ENCODE peak calls at places on chromosomes 4 and X, in nine cellular contexts. B is stomach, S is osteoblast, K is cardiac muscle cell, R is GM06990, W is endothelial cell, Y is fibroblast of pulmonary artery, G is heart right ventricle, H is suprapubic skin. Q is an unnamed sample.

GRCh38 chr4:733631-733980 is 28.0 kb downstream of the PCGF3 start:
- DNase-seq in K (no peak), B (no peak), H (no peak), R (no peak), Y (no peak), G (no peak), W (no peak), S (no peak), Q (peak; percentile 4)

GRCh38 chr4:185566972-185567749 is 31.9 kb upstream of the PDLIM3 start:
- DNase-seq in W (no peak), R (no peak), H (no peak), G (peak; percentile 85), Y (peak; percentile 98), K (peak; percentile 96), B (no peak), S (peak; percentile 69), Q (no peak)

GRCh38 chr4:148740701-148741100 is 298.5 kb upstream of the NR3C2 start:
- DNase-seq in H (no peak), G (no peak), Y (no peak), B (no peak), K (no peak), W (no peak), S (no peak), R (no peak), Q (no peak)

GRCh38 chr4:10115657-10116624 is 658 bp downstream of the WDR1 start:
- DNase-seq in H (peak; percentile 85), B (peak; percentile 75), K (peak; percentile 48), Y (no peak), W (peak; percentile 36), R (peak; percentile 79), G (no peak), S (peak; percentile 90), Q (peak; percentile 56)

GRCh38 chrX:71533850-71534515 is 1.1 kb downstream of the OGT start:
- DNase-seq in S (no peak), B (peak; percentile 34), Y (peak; percentile 54), K (peak; percentile 63), H (peak; percentile 75), R (peak; percentile 57), W (peak; percentile 35), G (peak; percentile 46), Q (peak; percentile 41)

GRCh38 chr4:187416236-187416635 is 579.3 kb upstream of the ZFP42 start:
- DNase-seq in W (no peak), K (no peak), B (no peak), R (no peak), G (no peak), S (no peak), Y (no peak), H (no peak), Q (no peak)

GRCh38 chr4:139450586-139450985 is 3.3 kb upstream of the RAB33B start:
- DNase-seq in S (no peak), K (no peak), Y (no peak), H (no peak), G (no peak), B (no peak), R (no peak), W (no peak), Q (no peak)

GRCh38 chr4:76764251-76764650 is 133.7 kb downstream of the SOWAHB start:
- DNase-seq in R (no peak), W (no peak), B (no peak), Y (peak; percentile 79), H (no peak), S (no peak), K (peak; percentile 78), G (no peak), Q (no peak)

GRCh38 chrX:134929813-134930212 is 61.0 kb upstream of the SMIM10 start:
- DNase-seq in W (no peak), B (no peak), K (no peak), G (no peak), H (no peak), Y (no peak), S (no peak), R (no peak), Q (no peak)

GRCh38 chrX:100658936-100659335 is 14.9 kb downstream of the SRPX2 start:
- DNase-seq in R (no peak), W (no peak), H (no peak), Y (peak; percentile 27), K (no peak), S (peak; percentile 56), B (no peak), G (no peak), Q (no peak)

GRCh38 chrX:153595387-153595786 is 3.6 kb downstream of the CCNQ start:
- DNase-seq in K (no peak), G (no peak), Y (no peak), S (peak; percentile 86), H (no peak), B (no peak), R (no peak), W (no peak), Q (no peak)

GRCh38 chr4:187668683-187669082 is 326.9 kb upstream of the ZFP42 start:
- DNase-seq in Y (no peak), G (no peak), H (no peak), R (no peak), K (no peak), S (peak; percentile 90), B (no peak), W (no peak), Q (no peak)

GRCh38 chr4:78363031-78363430 is 188.5 kb upstream of the ANXA3 start:
- DNase-seq in Y (no peak), S (no peak), G (no peak), W (no peak), B (no peak), R (no peak), K (peak; percentile 13), H (no peak), Q (no peak)
- TF ChIP-seq CTCF in Y (no peak), S (no peak), G (no peak), W (no peak), B (no peak), R (no peak), K (no peak), H (no peak), Q (no peak)

DNA sequence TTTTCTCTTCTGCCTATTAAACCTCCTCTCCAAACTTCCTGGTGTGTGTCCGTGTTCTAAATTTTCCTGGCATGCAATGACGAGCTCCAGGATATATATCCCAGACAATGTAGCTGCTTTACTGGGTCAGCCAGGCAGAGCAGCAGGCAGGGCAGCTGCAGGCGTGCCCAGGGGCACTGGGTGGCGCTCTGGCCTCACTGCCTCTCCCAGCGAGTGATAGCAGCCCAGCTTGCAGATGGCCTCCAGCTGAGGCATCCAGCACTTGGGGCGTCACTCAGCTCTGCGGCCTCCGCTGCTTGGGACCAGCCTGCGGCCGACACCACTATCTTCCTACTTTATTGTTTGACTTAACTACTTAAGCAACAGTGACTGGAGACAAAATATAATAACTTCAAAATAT is 23.0 kb upstream of the UBA6 start:
- DNase-seq in Y (no peak), S (peak; percentile 26), R (no peak), G (no peak), H (no peak), B (no peak), K (no peak), W (no peak), Q (peak; percentile 36)
- TF ChIP-seq CTCF in Y (no peak), S (no peak), R (no peak), G (no peak), H (no peak), B (no peak), K (peak; percentile 20), W (no peak), Q (no peak)

DNA sequence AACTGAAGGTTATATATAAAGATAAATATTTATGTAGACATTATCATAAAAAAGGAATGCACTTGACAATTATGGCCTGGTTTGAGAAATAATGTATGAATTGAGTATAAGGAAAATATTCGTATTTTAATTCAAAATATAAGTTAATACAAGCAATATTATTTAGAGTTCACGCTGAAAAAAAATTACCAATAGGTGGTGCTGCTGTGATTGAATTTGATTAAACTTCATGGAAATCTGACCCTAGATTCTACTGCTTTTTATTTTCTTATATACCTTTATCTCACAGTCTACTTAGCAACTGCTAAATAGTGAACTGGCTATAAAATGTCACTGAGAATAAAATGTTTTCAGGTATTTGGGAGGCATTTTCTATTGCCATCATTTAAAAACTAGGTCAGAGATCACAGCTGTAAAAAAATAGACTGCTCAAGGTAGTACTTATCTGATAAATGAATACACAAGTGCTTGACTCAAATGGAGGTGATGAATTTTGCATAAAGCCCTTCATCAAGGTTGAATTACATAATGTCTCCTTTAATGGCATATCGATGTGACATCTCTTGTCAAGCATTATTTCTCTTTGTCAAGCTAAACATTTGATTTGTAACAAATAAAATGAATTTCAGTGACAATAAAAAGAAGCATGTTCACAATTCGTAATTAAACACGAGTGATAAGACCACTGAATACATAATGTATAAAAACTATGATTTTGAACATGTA is 1638.8 kb upstream of the PCDH7 start:
- DNase-seq in G (no peak), H (no peak), W (no peak), S (no peak), B (no peak), R (no peak), Y (peak; percentile 33), K (peak; percentile 2), Q (no peak)
- TF ChIP-seq CTCF in G (peak; percentile 16), H (no peak), W (peak; percentile 48), S (no peak), B (no peak), R (no peak), Y (peak; percentile 27), K (no peak), Q (no peak)

GRCh38 chr4:20881658-20882057 is 181.4 kb downstream of the PACRGL start:
- DNase-seq in G (no peak), S (no peak), B (no peak), Y (no peak), H (no peak), K (no peak), R (no peak), W (no peak), Q (no peak)
- TF ChIP-seq CTCF in G (no peak), S (no peak), B (no peak), Y (no peak), H (no peak), K (no peak), R (no peak), W (no peak), Q (no peak)

GRCh38 chr4:170089743-170090666 is at the start of gene AADAT:
- DNase-seq in R (peak; percentile 11), H (peak; percentile 76), B (peak; percentile 69), Y (peak; percentile 70), W (peak; percentile 82), S (peak; percentile 98), K (peak; percentile 82), G (peak; percentile 74), Q (peak; percentile 94)
- TF ChIP-seq CTCF in R (no peak), H (peak; percentile 22), B (peak; percentile 68), Y (peak; percentile 60), W (peak; percentile 78), S (peak; percentile 60), K (peak; percentile 76), G (peak; percentile 82), Q (peak; percentile 77)

GRCh38 chrX:8971116-8971515 is 62.8 kb downstream of the FAM9B start:
- DNase-seq in G (no peak), R (peak; percentile 8), S (no peak), K (peak; percentile 71), H (no peak), B (no peak), W (no peak), Y (peak; percentile 75), Q (no peak)
- TF ChIP-seq CTCF in G (peak; percentile 30), R (peak; percentile 20), S (peak; percentile 44), K (peak; percentile 24), H (no peak), B (no peak), W (no peak), Y (peak; percentile 41), Q (no peak)

GRCh38 chr4:82275431-82276423 is 98.1 kb downstream of the HNRNPD start:
- DNase-seq in R (no peak), S (no peak), H (no peak), K (no peak), W (no peak), Y (no peak), B (no peak), G (no peak), Q (no peak)
- TF ChIP-seq CTCF in R (peak; percentile 29), S (no peak), H (no peak), K (no peak), W (no peak), Y (no peak), B (no peak), G (no peak), Q (no peak)

Q was measured in glutamatergic neuron.